ENCODE peak calls at places on chromosomes 2 and 18, in eight cellular contexts. X is breast epithelium; E is right cardiac atrium; D is right lobe of liver; S is Peyer's patch; W is ovary; P is NT2/D1; A is CD4-positive, alpha-beta memory T cell. Z is an unnamed sample. For H3K9me3, H3K27me3 and H3K4me1, the result is how much of the 10 kb centered on the place peaks cover.

GRCh38 chr2:20673686-20674308 is 6.9 kb downstream of the GDF7 start:
- DNase-seq in P (no peak), E (no peak), S (no peak), X (no peak), A (no peak), W (no peak), D (no peak), Z (no peak)

GRCh38 chr2:20373241-20373640 is 22.6 kb upstream of the PUM2 start:
- DNase-seq in D (no peak), X (no peak), P (no peak), E (no peak), S (no peak), A (no peak), W (no peak), Z (no peak)

GRCh38 chr2:27489118-27489497 is 435 bp downstream of the IFT172 start:
- DNase-seq in D (no peak), E (no peak), S (no peak), W (peak), A (no peak), X (no peak), P (no peak), Z (no peak)

GRCh38 chr2:190123956-190124355 is 61.4 kb upstream of the MSTN start:
- DNase-seq in A (no peak), W (no peak), S (no peak), X (no peak), P (no peak), D (no peak), E (no peak), Z (no peak)

GRCh38 chr2:108084311-108084710 is 98.0 kb downstream of the SLC5A7 start:
- DNase-seq in E (no peak), P (no peak), A (no peak), X (no peak), W (no peak), S (no peak), D (no peak), Z (no peak)

GRCh38 chr2:85851253-85851955 is 37.4 kb downstream of the ST3GAL5 start:
- DNase-seq in W (peak), A (peak), X (no peak), D (no peak), S (peak), E (peak), P (no peak), Z (peak)

GRCh38 chr2:64201086-64201627 is 56.9 kb upstream of the PELI1 start:
- DNase-seq in A (no peak), S (no peak), D (no peak), E (no peak), W (no peak), X (peak), P (no peak), Z (no peak)

GRCh38 chr18:37231251-37231650 is 334.3 kb downstream of the CELF4 start:
- DNase-seq in X (no peak), P (no peak), D (no peak), E (no peak), A (no peak), W (no peak), S (no peak), Z (no peak)

GRCh38 chr2:11133936-11134320 is 21.3 kb upstream of the SLC66A3 start:
- DNase-seq in P (no peak), W (no peak), S (no peak), A (no peak), X (no peak), D (no peak), E (no peak), Z (no peak)

GRCh38 chr2:179539112-179539511 is 274.5 kb upstream of the SESTD1 start:
- DNase-seq in A (no peak), W (no peak), E (no peak), S (no peak), X (no peak), P (no peak), D (no peak), Z (no peak)

GRCh38 chr18:61850756-61851155 is 42.1 kb downstream of the RNF152 start:
- DNase-seq in W (no peak), A (no peak), S (no peak), E (no peak), X (no peak), D (no peak), P (no peak), Z (no peak)

GRCh38 chr18:12352188-12352587 is 24.8 kb downstream of the AFG3L2 start:
- DNase-seq in A (no peak), D (no peak), X (no peak), S (no peak), P (no peak), E (no peak), W (no peak), Z (no peak)

GRCh38 chr2:102065675-102066252 is 74.0 kb downstream of the IL1R2 start:
- DNase-seq in X (no peak), P (no peak), A (no peak), W (no peak), D (peak), S (no peak), E (no peak), Z (no peak)

GRCh38 chr2:108974674-108975073 is 14.3 kb downstream of the EDAR start:
- DNase-seq in X (no peak), P (no peak), D (no peak), S (no peak), W (no peak), E (no peak), A (no peak), Z (no peak)

GRCh38 chr2:60553992-60554648 is 666 bp upstream of the BCL11A start:
- DNase-seq in D (peak), W (peak), E (peak), P (no peak), S (peak), A (no peak), X (no peak), Z (no peak)

GRCh38 chr2:39696072-39696471 is 30.4 kb downstream of the TMEM178A start:
- DNase-seq in E (no peak), W (no peak), A (no peak), X (no peak), P (peak), S (no peak), D (no peak), Z (no peak)

GRCh38 chr2:1970341-1970740 is 226.0 kb upstream of the PXDN start:
- DNase-seq in X (no peak), W (no peak), D (no peak), E (no peak), P (no peak), S (no peak), A (no peak), Z (no peak)

DNA sequence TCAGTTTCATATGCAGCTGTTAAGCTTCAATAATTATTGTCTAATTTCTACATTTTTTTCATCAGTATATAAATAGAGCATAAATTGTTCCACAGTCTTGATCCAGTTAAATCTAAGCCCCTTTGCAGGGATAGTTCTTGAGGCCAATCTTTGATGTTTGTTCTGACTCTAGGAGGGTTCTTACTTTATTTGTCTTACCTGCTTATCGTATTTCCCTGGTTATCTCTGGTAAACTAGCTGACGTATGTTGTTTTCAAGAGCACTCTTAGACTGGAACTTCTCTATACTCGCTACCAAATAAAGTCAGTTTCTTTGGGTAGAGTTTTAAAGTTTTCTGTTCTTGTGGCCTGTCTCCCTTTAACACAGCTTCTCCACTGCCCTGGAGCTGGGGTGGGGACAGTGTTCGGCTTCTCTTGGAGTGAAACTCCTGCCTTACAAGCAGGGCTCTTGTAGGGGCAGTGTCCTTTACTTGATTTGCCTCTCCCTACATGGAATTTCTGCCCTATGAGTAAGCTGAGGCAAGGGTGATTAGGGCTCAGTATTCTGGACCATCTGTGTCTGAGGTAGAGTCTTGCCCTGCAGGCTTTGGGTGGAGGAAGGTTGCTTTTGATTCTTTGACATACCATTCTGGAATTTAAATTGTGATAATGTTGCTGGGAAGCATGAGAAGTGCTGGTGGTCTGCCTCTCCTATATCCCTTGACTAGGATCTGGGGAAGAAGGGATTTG is 90.3 kb downstream of the PTPN4 start:
- DNase-seq in W (no peak), P (no peak), X (no peak), E (no peak), A (no peak), S (no peak), D (no peak), Z (no peak)
- H3K9me3 ChIP-seq in W (under half), P (half or more), X (under half), E (under half), A (under half), S (under half), D (under half), Z (under half)

GRCh38 chr18:78792094-78792493 is 187.5 kb upstream of the SALL3 start:
- DNase-seq in A (no peak), P (no peak), X (no peak), E (no peak), W (no peak), D (no peak), S (no peak), Z (no peak)
- H3K27me3 ChIP-seq in A (under half), P (under half), X (under half), E (under half), W (under half), D (under half), S (under half), Z (under half)

DNA sequence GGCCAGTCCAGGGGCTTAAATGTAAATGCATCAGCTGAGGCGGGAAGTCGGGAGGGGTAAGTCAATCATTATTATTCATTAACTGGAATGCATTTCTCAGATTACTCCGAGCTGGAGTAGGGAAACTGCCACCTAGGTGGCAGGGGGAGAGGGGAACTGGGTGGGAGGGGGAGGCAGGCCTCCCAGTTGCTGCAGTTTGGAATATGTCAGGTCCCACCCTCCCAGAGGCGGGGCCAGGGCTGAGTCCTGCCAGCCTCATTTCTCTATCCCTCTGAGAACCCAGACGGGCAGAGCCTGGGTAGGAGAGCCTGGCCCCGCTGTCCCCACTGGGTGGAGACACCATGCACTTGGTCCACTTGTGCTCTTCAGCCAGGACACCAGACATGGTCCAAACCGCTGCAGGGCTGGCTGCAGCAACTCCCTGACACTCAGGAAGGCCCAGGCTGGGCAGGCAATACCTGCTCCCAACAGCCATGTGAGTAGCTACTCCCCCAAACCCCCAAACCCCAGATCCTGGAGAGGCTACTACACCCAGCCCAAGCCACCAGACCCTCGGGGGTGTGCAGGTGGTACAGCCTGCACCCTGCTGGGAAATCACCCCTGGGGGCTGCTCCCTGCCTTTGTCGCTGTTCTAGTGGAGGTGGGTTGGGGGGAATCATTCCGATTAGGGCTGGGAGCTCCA is at the start of gene GPBAR1:
- DNase-seq in D (no peak), S (peak), W (no peak), P (peak), A (no peak), X (no peak), E (peak), Z (no peak)
- H3K4me1 ChIP-seq in D (under half), S (half or more), W (under half), P (under half), A (under half), X (under half), E (under half), Z (under half)

DNA sequence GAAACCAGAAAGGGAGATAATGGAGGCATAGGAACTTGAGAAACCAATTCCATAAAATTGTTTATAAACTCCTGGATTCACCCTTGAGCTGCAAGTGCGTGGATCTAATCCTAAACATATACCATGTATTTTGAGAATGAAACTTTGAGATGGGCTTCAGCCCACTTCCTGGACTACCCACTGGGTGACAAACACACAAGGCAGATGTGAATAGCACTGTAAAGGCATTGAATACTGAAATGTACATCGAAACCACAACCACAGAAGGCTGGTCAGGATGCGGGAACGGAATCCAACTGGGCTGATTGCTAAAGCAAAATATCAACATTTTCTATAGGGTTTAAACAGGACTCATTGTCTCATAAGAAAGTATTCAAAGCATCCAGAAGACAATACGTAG is 228.5 kb upstream of the ZEB2 start:
- DNase-seq in X (no peak), S (no peak), E (no peak), W (no peak), P (no peak), D (no peak), A (no peak), Z (no peak)
- H3K9me3 ChIP-seq in X (under half), S (under half), E (under half), W (under half), P (under half), D (under half), A (under half), Z (under half)

GRCh38 chr2:138244400-138245001 is 257.1 kb upstream of the SPOPL start:
- DNase-seq in S (no peak), E (no peak), W (no peak), A (no peak), P (no peak), X (no peak), D (no peak), Z (no peak)

GRCh38 chr2:138239902-138240595 is 261.5 kb upstream of the SPOPL start:
- DNase-seq in W (no peak), E (no peak), X (no peak), D (no peak), A (no peak), P (no peak), S (no peak), Z (no peak)

GRCh38 chr2:138247302-138247701 is 254.3 kb upstream of the SPOPL start:
- DNase-seq in W (no peak), P (no peak), A (no peak), D (no peak), X (no peak), S (no peak), E (no peak), Z (no peak)

GRCh38 chr2:138249207-138249606 is 252.4 kb upstream of the SPOPL start:
- DNase-seq in A (no peak), E (no peak), D (no peak), X (no peak), P (no peak), W (no peak), S (no peak), Z (no peak)

DNA sequence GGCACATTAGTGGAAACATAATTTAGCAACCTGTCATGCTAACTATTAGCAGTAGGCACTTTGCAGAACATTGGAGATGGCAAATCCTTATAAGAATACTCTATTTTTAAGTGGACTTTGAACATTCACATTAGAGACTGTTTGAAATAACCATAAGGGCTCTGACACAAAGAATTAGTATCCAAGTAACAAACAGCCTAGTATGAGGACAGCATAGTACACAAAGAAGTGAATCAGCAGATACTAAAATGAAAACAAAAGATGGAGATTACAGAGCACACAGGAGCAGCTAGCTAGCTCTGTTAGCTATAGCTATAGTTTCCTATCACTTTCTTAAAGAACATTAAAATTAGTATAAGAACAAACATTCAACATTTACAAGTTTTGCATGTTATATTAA is 256.3 kb upstream of the SPOPL start:
- DNase-seq in S (no peak), E (no peak), X (no peak), P (no peak), A (no peak), D (no peak), W (no peak), Z (no peak)
- H3K27me3 ChIP-seq in S (under half), E (under half), X (under half), P (under half), A (under half), D (under half), W (under half), Z (under half)

GRCh38 chr2:71380665-71381064 is 49.1 kb downstream of the ZNF638 start:
- DNase-seq in X (no peak), A (no peak), D (no peak), W (no peak), P (no peak), S (no peak), E (no peak), Z (no peak)
- H3K4me1 ChIP-seq in X (under half), A (under half), D (under half), W (under half), P (under half), S (under half), E (under half), Z (under half)

Z was measured in CD8-positive, alpha-beta memory T cell.